ENCODE peak calls at places on chromosomes 16 and 17, in nine cellular contexts. K, A, I, Y, B, W, C, M and G are unnamed samples.

GRCh38 chr17:82439194-82439828 is 11.2 kb downstream of the CYBC1 start:
- DNase-seq in A (no peak), I (no peak), C (no peak), K (no peak), M (no peak), B (no peak), Y (no peak), W (no peak), G (no peak)

GRCh38 chr17:2086306-2086705 is 31.4 kb downstream of the HIC1 start:
- DNase-seq in Y (no peak), C (no peak), M (no peak), A (no peak), K (no peak), W (no peak), I (no peak), B (no peak), G (no peak)

GRCh38 chr16:14505846-14506245 is 124.2 kb downstream of the PARN start:
- DNase-seq in I (no peak), C (no peak), K (no peak), Y (no peak), B (peak), W (no peak), M (no peak), A (no peak), G (no peak)

GRCh38 chr16:67185003-67185865 is 1.5 kb upstream of the MATCAP1 start:
- DNase-seq in W (peak), M (peak), C (peak), A (peak), I (peak), Y (peak), B (peak), K (peak), G (peak)

GRCh38 chr16:19264123-19264673 is 21.3 kb upstream of the CLEC19A start:
- DNase-seq in Y (no peak), I (no peak), K (no peak), M (no peak), W (no peak), C (no peak), B (no peak), A (no peak), G (no peak)

GRCh38 chr16:57556941-57557541 is 14.6 kb downstream of the ADGRG5 start:
- DNase-seq in M (no peak), Y (no peak), K (no peak), B (no peak), W (no peak), A (no peak), I (no peak), C (no peak), G (no peak)

GRCh38 chr17:76138896-76139248 is 2.2 kb downstream of the FOXJ1 start:
- DNase-seq in I (no peak), C (no peak), K (no peak), B (no peak), A (no peak), W (no peak), M (no peak), Y (no peak), G (no peak)

GRCh38 chr16:68272501-68273209 is 8.3 kb downstream of the SLC7A6 start:
- DNase-seq in I (no peak), W (no peak), A (no peak), B (no peak), K (no peak), C (no peak), M (no peak), Y (peak), G (no peak)

GRCh38 chr16:10744370-10745030 is 858 bp downstream of the NUBP1 start:
- DNase-seq in B (no peak), Y (no peak), A (no peak), C (no peak), M (peak), K (no peak), W (no peak), I (no peak), G (no peak)

GRCh38 chr17:27430882-27431491 is 25.3 kb upstream of the KSR1 start:
- DNase-seq in I (no peak), B (peak), C (peak), W (peak), A (peak), M (peak), Y (peak), K (no peak), G (peak)

GRCh38 chr16:24686678-24687077 is 42.8 kb upstream of the TNRC6A start:
- DNase-seq in C (no peak), I (no peak), A (no peak), M (no peak), W (no peak), K (no peak), B (no peak), Y (no peak), G (no peak)